ENCODE peak calls at places on chromosomes 11 and 22, in six cellular contexts. V, W, S, U, H and K are unnamed samples. For H3K4me1, the result is how much of the 10 kb centered on the place peaks cover.

GRCh38 chr22:31538815-31539214 is 42.5 kb downstream of the SFI1 start:
- DNase-seq in W (no peak), H (no peak), U (no peak), S (no peak), V (no peak), K (no peak)

GRCh38 chr11:44833869-44834452 is 107.2 kb downstream of the TSPAN18 start:
- DNase-seq in W (no peak), V (no peak), U (no peak), S (peak), H (no peak), K (no peak)

GRCh38 chr11:46127150-46127638 is 5.9 kb upstream of the PHF21A start:
- DNase-seq in U (peak), W (peak), V (no peak), S (peak), H (peak), K (peak)

GRCh38 chr11:100841711-100842407 is 154.8 kb downstream of the ARHGAP42 start:
- DNase-seq in S (no peak), H (no peak), U (no peak), W (no peak), V (no peak), K (no peak)

GRCh38 chr11:128884703-128885338 is 6.3 kb upstream of the KCNJ5 start:
- DNase-seq in V (peak), W (peak), H (peak), U (peak), S (peak), K (no peak)

GRCh38 chr11:28529540-28530410 is 421.6 kb downstream of the METTL15 start:
- DNase-seq in H (peak), U (peak), W (no peak), V (no peak), S (peak), K (no peak)

GRCh38 chr11:64638017-64638664 is 47.1 kb downstream of the SLC22A12 start:
- DNase-seq in U (no peak), V (peak), S (peak), H (no peak), W (peak), K (no peak)

GRCh38 chr22:20434773-20435172 is 2.9 kb downstream of the SCARF2 start:
- DNase-seq in V (peak), S (no peak), W (no peak), U (no peak), H (no peak), K (peak)

GRCh38 chr11:124793466-124794278 is 6.5 kb downstream of the MSANTD2 start:
- DNase-seq in S (peak), W (peak), U (peak), V (no peak), H (peak), K (no peak)

GRCh38 chr11:70210051-70210501 is 7.0 kb downstream of the FADD start:
- DNase-seq in S (no peak), V (no peak), H (no peak), W (no peak), U (peak), K (no peak)

GRCh38 chr11:11622772-11623531 is 1.1 kb upstream of the GALNT18 start:
- DNase-seq in S (no peak), W (no peak), U (no peak), H (no peak), V (peak), K (no peak)

GRCh38 chr22:29133603-29134133 is 60.8 kb downstream of the KREMEN1 start:
- DNase-seq in H (no peak), W (no peak), U (no peak), V (no peak), S (no peak), K (no peak)

GRCh38 chr11:71519546-71519945 is 7.5 kb upstream of the KRTAP5-7 start:
- DNase-seq in V (no peak), U (no peak), S (no peak), H (no peak), W (no peak), K (no peak)

GRCh38 chr11:45663486-45664375 is 1.7 kb downstream of the CHST1 start:
- DNase-seq in H (no peak), S (no peak), U (peak), V (peak), W (no peak), K (no peak)

GRCh38 chr11:62737196-62737595 is 8.9 kb downstream of the TTC9C start:
- DNase-seq in U (no peak), V (no peak), W (no peak), H (no peak), S (no peak), K (no peak)

DNA sequence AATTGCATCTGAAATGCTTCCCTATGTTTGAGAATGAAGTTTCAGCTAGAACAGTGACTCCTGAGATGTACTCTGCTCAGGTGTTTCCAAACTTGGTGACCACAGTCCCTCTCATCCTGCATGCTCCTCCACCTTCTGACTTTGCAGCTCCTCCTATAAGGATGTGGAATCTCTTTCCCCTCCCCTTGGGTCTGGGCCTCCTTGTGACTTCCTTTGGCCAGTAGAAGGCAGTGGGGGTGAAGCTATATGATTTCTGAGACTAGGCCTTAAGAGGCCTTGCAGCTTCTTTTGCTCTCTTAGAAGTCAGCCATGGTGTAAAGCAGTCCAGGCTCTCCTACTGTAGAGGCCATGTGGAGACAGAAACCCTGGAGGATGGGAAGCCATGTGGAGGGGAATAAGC is 50.7 kb downstream of the CSF2RB start:
- DNase-seq in S (no peak), U (no peak), V (no peak), H (no peak), W (no peak), K (no peak)
- H3K4me1 ChIP-seq in S (under half), U (under half), V (under half), H (under half), W (under half), K (under half)

GRCh38 chr11:35165416-35166368 is 26.7 kb downstream of the CD44 start:
- DNase-seq in U (peak), W (peak), H (no peak), S (peak), V (no peak), K (no peak)
- H3K4me1 ChIP-seq in U (half or more), W (half or more), H (under half), S (under half), V (half or more), K (half or more)

DNA sequence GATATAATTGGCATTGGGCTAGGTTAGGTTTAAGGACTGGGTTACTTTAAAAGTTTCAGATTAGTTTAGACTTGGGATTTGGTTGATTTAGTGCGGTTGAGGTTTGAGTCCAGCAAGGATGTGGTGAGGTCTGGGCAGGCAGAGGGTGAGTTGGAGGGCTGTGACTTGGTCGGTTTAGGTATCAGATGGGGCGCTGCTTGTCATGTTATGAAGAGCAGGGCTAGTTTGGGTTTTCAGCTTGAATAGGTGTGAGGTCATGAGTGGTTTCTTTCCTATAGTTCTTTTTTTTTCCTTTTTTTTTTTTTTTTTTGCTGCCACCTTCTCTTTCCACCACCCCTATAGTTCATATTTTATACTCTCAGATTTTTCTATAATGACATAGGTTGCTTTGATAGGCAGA is 4.8 kb downstream of the CLCF1 start:
- DNase-seq in W (no peak), H (peak), U (no peak), S (no peak), V (no peak), K (no peak)
- H3K4me1 ChIP-seq in W (half or more), H (half or more), U (half or more), S (under half), V (half or more), K (half or more)

GRCh38 chr11:6326980-6327379 is 6.7 kb upstream of the CAVIN3 start:
- DNase-seq in U (no peak), S (no peak), W (no peak), H (no peak), V (no peak), K (no peak)

GRCh38 chr11:6326303-6326702 is 6.0 kb upstream of the CAVIN3 start:
- DNase-seq in U (no peak), V (no peak), H (no peak), W (no peak), S (no peak), K (no peak)

GRCh38 chr11:6332066-6332465 is 11.8 kb upstream of the CAVIN3 start:
- DNase-seq in W (no peak), U (no peak), V (no peak), S (no peak), H (no peak), K (no peak)

GRCh38 chr11:6327806-6328205 is 7.5 kb upstream of the CAVIN3 start:
- DNase-seq in S (no peak), U (no peak), W (no peak), V (no peak), H (no peak), K (no peak)

GRCh38 chr11:6328321-6328720 is 8.0 kb upstream of the CAVIN3 start:
- DNase-seq in S (no peak), V (no peak), U (peak), W (no peak), H (no peak), K (no peak)
- H3K4me1 ChIP-seq in S (under half), V (under half), U (under half), W (under half), H (under half), K (under half)

GRCh38 chr22:21702094-21702493 is 33.5 kb downstream of the YPEL1 start:
- DNase-seq in W (no peak), V (no peak), S (no peak), H (no peak), U (no peak), K (no peak)
- H3K4me1 ChIP-seq in W (under half), V (under half), S (under half), H (under half), U (under half), K (under half)

DNA sequence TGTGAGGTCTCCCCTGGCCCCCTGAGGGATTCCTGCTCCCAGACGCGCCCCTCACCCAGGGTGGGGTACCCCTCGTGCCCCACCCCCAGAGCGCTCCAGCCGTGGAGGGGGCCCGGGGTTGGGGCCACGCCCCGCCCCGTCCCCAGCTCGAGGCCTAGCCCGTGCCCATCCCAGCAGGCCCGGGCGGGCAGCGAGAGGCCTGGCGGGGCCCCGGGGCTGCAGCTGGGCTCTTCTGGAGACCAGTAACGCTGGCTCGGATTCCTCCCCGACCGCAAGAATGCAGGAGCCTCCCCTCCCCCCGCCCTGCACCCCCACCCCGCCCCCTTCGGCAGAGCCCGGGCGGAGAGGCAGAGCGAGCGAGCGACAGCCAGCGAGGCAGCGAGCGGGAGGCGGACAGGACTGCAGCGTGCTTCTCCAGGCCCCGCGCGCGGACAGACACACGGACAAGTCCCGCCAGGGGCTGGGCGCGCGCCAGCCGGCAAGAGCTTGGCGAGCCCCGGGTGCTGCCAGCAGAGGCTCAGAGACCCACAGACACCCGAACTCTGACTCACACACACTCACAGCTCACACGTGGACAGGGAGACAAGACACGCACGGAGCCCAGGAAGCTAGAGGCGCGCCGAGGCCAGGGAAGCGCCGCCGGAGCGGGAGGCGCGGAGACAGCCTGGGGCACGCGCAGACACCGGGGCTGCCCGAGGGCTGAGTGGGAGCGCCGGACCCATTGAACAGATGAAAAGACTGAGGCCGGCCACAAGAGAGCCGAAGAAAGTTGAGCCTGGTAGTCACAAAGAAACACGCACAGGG is 15.2 kb downstream of the BCL9L start:
- DNase-seq in H (no peak), V (peak), U (peak), W (peak), S (peak), K (peak)
- H3K4me1 ChIP-seq in H (under half), V (half or more), U (half or more), W (half or more), S (half or more), K (half or more)

GRCh38 chr22:40678493-40679248 is 613 bp upstream of the MCHR1 start:
- DNase-seq in S (peak), V (no peak), W (no peak), H (no peak), U (no peak), K (no peak)

GRCh38 chr22:40679249-40679963 is at the start of gene MCHR1:
- DNase-seq in W (no peak), S (peak), H (no peak), U (peak), V (no peak), K (no peak)

GRCh38 chr22:40679964-40680818 is 907 bp downstream of the MCHR1 start:
- DNase-seq in H (no peak), W (no peak), S (peak), V (no peak), U (peak), K (no peak)

GRCh38 chr22:40681451-40681850 is 2.2 kb downstream of the MCHR1 start:
- DNase-seq in H (no peak), V (no peak), U (no peak), W (no peak), S (no peak), K (no peak)

GRCh38 chr22:40680819-40681183 is 1.5 kb downstream of the MCHR1 start:
- DNase-seq in S (no peak), W (no peak), V (no peak), H (no peak), U (no peak), K (no peak)
- H3K4me1 ChIP-seq in S (under half), W (under half), V (under half), H (under half), U (under half), K (under half)

GRCh38 chr22:37742374-37743092 is 45.7 kb downstream of the TRIOBP start:
- DNase-seq in V (peak), H (no peak), U (peak), S (no peak), W (no peak), K (no peak)
- H3K4me1 ChIP-seq in V (half or more), H (under half), U (under half), S (under half), W (half or more), K (under half)